ENCODE peak calls at places on chromosome 15, in five cellular contexts. One of them, this sample, is unnamed.

GRCh38 chr15:96361309-96362000 is 31.0 kb downstream of the NR2F2 start:
- DNase-seq in A549: no peak
- DNase-seq in GM10248: no peak
- DNase-seq in astrocyte of the cerebellum: no peak
- DNase-seq in HFFc6: no peak
- DNase-seq in this sample: no peak

GRCh38 chr15:42921049-42921731 is 612 bp upstream of the TTBK2 start:
- DNase-seq in A549: no peak
- DNase-seq in GM10248: peak; percentile 18
- DNase-seq in astrocyte of the cerebellum: no peak
- DNase-seq in HFFc6: no peak
- DNase-seq in this sample: no peak

GRCh38 chr15:79609501-79609900 is 177.4 kb downstream of the MINAR1 start:
- DNase-seq in A549: no peak
- DNase-seq in GM10248: no peak
- DNase-seq in astrocyte of the cerebellum: no peak
- DNase-seq in HFFc6: no peak
- DNase-seq in this sample: no peak

GRCh38 chr15:79332824-79333510 is 22.1 kb downstream of the TMED3 start:
- DNase-seq in A549: no peak
- DNase-seq in GM10248: no peak
- DNase-seq in astrocyte of the cerebellum: no peak
- DNase-seq in HFFc6: no peak
- DNase-seq in this sample: no peak

GRCh38 chr15:52143862-52144261 is 31.3 kb upstream of the BCL2L10 start:
- DNase-seq in A549: peak; percentile 46
- DNase-seq in GM10248: no peak
- DNase-seq in astrocyte of the cerebellum: no peak
- DNase-seq in HFFc6: peak; percentile 87
- DNase-seq in this sample: peak; percentile 93

GRCh38 chr15:59918994-59919951 is 84.8 kb upstream of the FOXB1 start:
- DNase-seq in A549: peak; percentile 47
- DNase-seq in GM10248: peak; percentile 65
- DNase-seq in astrocyte of the cerebellum: peak; percentile 43
- DNase-seq in HFFc6: peak; percentile 55
- DNase-seq in this sample: peak; percentile 78

GRCh38 chr15:94963953-94964352 is 732.6 kb downstream of the MCTP2 start:
- DNase-seq in A549: no peak
- DNase-seq in GM10248: no peak
- DNase-seq in astrocyte of the cerebellum: no peak
- DNase-seq in HFFc6: no peak
- DNase-seq in this sample: no peak

GRCh38 chr15:71183063-71183462 is 67.8 kb downstream of the THSD4 start:
- DNase-seq in A549: no peak
- DNase-seq in GM10248: no peak
- DNase-seq in astrocyte of the cerebellum: no peak
- DNase-seq in HFFc6: no peak
- DNase-seq in this sample: no peak

GRCh38 chr15:27847775-27848710 is 251.1 kb downstream of the OCA2 start:
- DNase-seq in A549: no peak
- DNase-seq in GM10248: no peak
- DNase-seq in astrocyte of the cerebellum: no peak
- DNase-seq in HFFc6: no peak
- DNase-seq in this sample: no peak

GRCh38 chr15:69777356-69777755 is 320.4 kb downstream of the TLE3 start:
- DNase-seq in A549: no peak
- DNase-seq in GM10248: no peak
- DNase-seq in astrocyte of the cerebellum: no peak
- DNase-seq in HFFc6: no peak
- DNase-seq in this sample: no peak

GRCh38 chr15:27563765-27564164 is 535.4 kb downstream of the OCA2 start:
- DNase-seq in A549: no peak
- DNase-seq in GM10248: no peak
- DNase-seq in astrocyte of the cerebellum: no peak
- DNase-seq in HFFc6: no peak
- DNase-seq in this sample: no peak

DNA sequence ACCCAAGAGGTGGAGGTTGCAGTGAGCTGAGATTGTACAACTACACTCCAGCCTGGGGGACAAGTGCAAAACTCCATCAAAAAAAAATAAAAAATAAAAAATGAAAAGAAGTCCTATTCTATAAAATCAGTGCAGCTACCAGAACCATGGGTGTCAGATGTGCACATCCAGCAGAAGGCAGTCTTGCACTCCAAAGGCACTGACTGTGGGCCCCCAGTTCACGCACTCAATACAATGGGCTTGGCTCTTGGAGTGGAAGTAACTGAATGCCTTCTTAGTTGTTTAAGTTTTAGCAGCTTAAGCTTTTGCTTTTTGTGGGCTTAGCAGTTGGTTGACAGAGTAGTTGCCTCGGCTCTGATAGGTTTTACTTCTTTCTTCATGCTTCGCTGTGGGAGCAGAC is 141.4 kb downstream of the AGBL1 start:
- DNase-seq in A549: no peak
- DNase-seq in GM10248: no peak
- DNase-seq in astrocyte of the cerebellum: no peak
- DNase-seq in HFFc6: no peak
- DNase-seq in this sample: no peak
- TF ChIP-seq CTCF in A549: no peak
- TF ChIP-seq CTCF in GM10248: no peak
- TF ChIP-seq CTCF in astrocyte of the cerebellum: no peak
- TF ChIP-seq CTCF in HFFc6: no peak
- TF ChIP-seq CTCF in this sample: no peak

GRCh38 chr15:64092864-64093626 is 593 bp downstream of the CIAO2A start:
- DNase-seq in A549: peak; percentile 61
- DNase-seq in GM10248: peak; percentile 42
- DNase-seq in astrocyte of the cerebellum: peak; percentile 53
- DNase-seq in HFFc6: peak; percentile 38
- DNase-seq in this sample: peak; percentile 36
- TF ChIP-seq CTCF in A549: no peak
- TF ChIP-seq CTCF in GM10248: peak; percentile 38
- TF ChIP-seq CTCF in astrocyte of the cerebellum: peak; percentile 14
- TF ChIP-seq CTCF in HFFc6: peak; percentile 18
- TF ChIP-seq CTCF in this sample: no peak

GRCh38 chr15:39919740-39920509 is at the start of gene GPR176:
- DNase-seq in A549: peak; percentile 64
- DNase-seq in GM10248: peak; percentile 36
- DNase-seq in astrocyte of the cerebellum: no peak
- DNase-seq in HFFc6: peak; percentile 82
- DNase-seq in this sample: no peak
- TF ChIP-seq CTCF in A549: no peak
- TF ChIP-seq CTCF in GM10248: no peak
- TF ChIP-seq CTCF in astrocyte of the cerebellum: no peak
- TF ChIP-seq CTCF in HFFc6: no peak
- TF ChIP-seq CTCF in this sample: no peak

DNA sequence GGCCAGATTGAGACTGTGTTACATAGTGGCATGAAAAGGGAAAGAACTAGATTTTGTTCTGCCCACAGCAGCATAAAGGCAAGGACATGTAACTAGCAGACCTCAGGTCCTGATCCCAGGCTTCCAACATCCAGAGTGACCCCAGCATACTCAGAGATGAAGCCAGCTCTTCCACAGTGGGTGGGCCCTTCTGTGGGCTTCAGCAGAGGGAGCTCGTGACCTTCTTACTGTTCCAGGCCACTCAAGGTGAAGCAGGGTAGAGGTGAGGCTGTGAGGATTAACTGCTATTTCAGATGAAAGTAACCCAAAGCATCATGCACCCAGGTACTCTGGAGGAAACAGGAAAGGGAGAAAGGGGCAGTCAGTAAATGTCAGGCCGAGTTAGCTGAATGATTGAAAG is 905 bp upstream of the SLC24A1 start:
- DNase-seq in A549: no peak
- DNase-seq in GM10248: no peak
- DNase-seq in astrocyte of the cerebellum: no peak
- DNase-seq in HFFc6: no peak
- DNase-seq in this sample: no peak
- TF ChIP-seq CTCF in A549: no peak
- TF ChIP-seq CTCF in GM10248: no peak
- TF ChIP-seq CTCF in astrocyte of the cerebellum: no peak
- TF ChIP-seq CTCF in HFFc6: no peak
- TF ChIP-seq CTCF in this sample: no peak

DNA sequence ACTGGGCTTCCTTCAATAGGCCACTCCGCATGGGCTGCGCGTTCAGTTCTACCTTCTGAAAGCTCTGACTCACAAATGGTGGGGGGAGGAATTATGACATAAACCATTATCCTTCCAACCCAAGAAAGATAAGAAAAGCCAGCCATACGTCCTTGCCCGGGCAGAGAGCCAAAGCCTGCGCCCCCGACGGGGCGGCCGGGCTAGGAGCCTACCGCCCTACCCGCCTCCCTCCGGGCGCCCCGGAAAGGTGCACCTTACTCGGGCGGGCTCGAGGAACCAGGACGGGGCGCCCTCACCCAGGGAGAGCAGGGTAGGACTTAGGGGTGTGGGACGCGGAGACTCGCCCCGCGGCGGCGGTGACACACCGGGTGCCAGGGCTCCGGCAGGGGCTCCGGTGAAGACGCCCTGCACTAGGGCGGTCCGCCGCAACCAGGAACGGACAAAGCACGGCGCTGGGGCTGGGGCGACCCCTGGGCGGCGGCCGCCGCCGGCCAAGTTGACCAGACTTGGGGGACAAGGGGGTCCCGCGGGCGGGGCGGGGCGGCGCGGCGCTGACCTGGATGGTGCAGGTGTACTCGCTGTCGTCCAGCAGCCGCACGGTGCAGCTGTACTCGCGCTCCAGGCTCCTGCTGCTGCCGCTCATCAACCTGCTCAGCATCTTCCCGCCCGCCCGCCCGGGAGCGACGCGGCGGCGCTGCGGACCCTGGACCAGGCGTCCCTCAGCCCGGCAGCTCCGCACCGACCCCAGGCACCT is 497 bp downstream of the FRMD5 start:
- DNase-seq in A549: peak; percentile 48
- DNase-seq in GM10248: peak; percentile 28
- DNase-seq in astrocyte of the cerebellum: peak; percentile 64
- DNase-seq in HFFc6: peak; percentile 29
- DNase-seq in this sample: peak; percentile 40
- TF ChIP-seq CTCF in A549: no peak
- TF ChIP-seq CTCF in GM10248: no peak
- TF ChIP-seq CTCF in astrocyte of the cerebellum: no peak
- TF ChIP-seq CTCF in HFFc6: no peak
- TF ChIP-seq CTCF in this sample: no peak

DNA sequence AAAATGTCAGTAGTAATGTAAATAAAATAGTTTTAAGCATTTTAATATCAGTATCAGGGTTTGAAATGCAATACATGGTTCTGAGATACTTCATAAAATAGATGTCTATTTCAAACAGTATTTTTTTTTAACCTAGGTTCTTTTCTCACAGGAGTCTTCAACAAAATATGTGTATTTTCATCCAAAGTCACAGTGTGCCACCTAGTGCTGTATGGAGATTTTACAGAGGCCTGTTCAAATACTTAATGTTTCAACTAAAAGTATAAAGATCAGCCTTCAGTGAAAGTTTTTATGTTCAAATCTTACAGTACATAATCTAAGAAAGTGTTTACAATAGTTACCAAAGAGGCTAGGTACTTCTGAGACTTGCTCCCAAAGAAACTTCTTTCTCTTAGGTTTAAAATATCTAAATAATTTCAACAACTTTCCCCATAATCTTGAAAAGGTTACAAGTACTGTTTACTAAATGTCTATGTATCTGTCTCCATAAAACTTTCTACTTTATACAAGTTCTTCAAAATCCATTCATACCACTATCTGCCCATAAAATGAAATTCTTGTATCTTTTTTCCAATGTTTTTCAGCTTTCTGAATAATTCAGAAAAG is 38.3 kb downstream of the SCAPER start:
- DNase-seq in A549: peak; percentile 52
- DNase-seq in GM10248: no peak
- DNase-seq in astrocyte of the cerebellum: peak; percentile 39
- DNase-seq in HFFc6: peak; percentile 56
- DNase-seq in this sample: peak; percentile 27
- TF ChIP-seq CTCF in A549: peak; percentile 87
- TF ChIP-seq CTCF in GM10248: peak; percentile 43
- TF ChIP-seq CTCF in astrocyte of the cerebellum: peak; percentile 57
- TF ChIP-seq CTCF in HFFc6: peak; percentile 83
- TF ChIP-seq CTCF in this sample: peak; percentile 37

GRCh38 chr15:77496710-77497107 is 76.0 kb downstream of the HMG20A start:
- DNase-seq in A549: peak; percentile 75
- DNase-seq in GM10248: peak; percentile 81
- DNase-seq in astrocyte of the cerebellum: peak; percentile 91
- DNase-seq in HFFc6: peak; percentile 95
- DNase-seq in this sample: peak; percentile 92
- TF ChIP-seq CTCF in A549: peak; percentile 97
- TF ChIP-seq CTCF in GM10248: peak; percentile 90
- TF ChIP-seq CTCF in astrocyte of the cerebellum: peak; percentile 96
- TF ChIP-seq CTCF in HFFc6: peak; percentile 97
- TF ChIP-seq CTCF in this sample: peak; percentile 98

GRCh38 chr15:80836223-80836622 is 57.1 kb downstream of the CEMIP start:
- DNase-seq in A549: no peak
- DNase-seq in GM10248: no peak
- DNase-seq in astrocyte of the cerebellum: no peak
- DNase-seq in HFFc6: no peak
- DNase-seq in this sample: no peak

GRCh38 chr15:80834402-80834801 is 55.2 kb downstream of the CEMIP start:
- DNase-seq in A549: no peak
- DNase-seq in GM10248: no peak
- DNase-seq in astrocyte of the cerebellum: no peak
- DNase-seq in HFFc6: no peak
- DNase-seq in this sample: no peak

GRCh38 chr15:80836991-80837390 is 57.8 kb downstream of the CEMIP start:
- DNase-seq in A549: no peak
- DNase-seq in GM10248: no peak
- DNase-seq in astrocyte of the cerebellum: no peak
- DNase-seq in HFFc6: no peak
- DNase-seq in this sample: no peak

GRCh38 chr15:80834906-80835305 is 55.7 kb downstream of the CEMIP start:
- DNase-seq in A549: no peak
- DNase-seq in GM10248: no peak
- DNase-seq in astrocyte of the cerebellum: no peak
- DNase-seq in HFFc6: no peak
- DNase-seq in this sample: no peak

DNA sequence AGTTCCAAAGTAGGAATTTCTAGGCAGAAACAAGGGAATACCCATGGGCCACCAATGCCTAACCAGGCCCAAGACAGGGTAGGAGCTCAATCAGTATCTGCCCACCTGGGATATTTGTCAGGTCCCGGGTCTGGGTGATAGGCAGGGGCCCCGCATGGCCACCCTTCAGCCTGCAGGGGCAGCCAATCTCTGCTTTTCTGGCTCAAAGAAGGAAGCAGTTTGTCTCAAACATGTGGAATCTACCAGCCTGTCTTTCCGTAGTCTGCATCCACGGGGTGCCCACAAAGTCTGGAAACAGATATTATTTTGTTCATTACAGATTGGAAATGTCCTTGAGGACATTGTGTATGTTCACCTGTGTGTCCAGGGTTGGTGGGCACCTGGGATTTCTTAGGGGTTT is 56.2 kb downstream of the CEMIP start:
- DNase-seq in A549: no peak
- DNase-seq in GM10248: no peak
- DNase-seq in astrocyte of the cerebellum: no peak
- DNase-seq in HFFc6: no peak
- DNase-seq in this sample: no peak
- TF ChIP-seq CTCF in A549: no peak
- TF ChIP-seq CTCF in GM10248: no peak
- TF ChIP-seq CTCF in astrocyte of the cerebellum: no peak
- TF ChIP-seq CTCF in HFFc6: peak; percentile 24
- TF ChIP-seq CTCF in this sample: no peak